ENCODE peak calls at places on chromosomes 11 and 22, in seven cellular contexts. Y, S, U, F, Z, B and H are unnamed samples. For H3K4me1, the result is how much of the 10 kb centered on the place peaks cover.

GRCh38 chr22:35904332-35904692 is 124.3 kb downstream of the RBFOX2 start:
- DNase-seq in U (no peak), Y (no peak), S (no peak), B (no peak), Z (no peak), F (no peak), H (no peak)

GRCh38 chr11:66914505-66914904 is 43.7 kb downstream of the PC start:
- DNase-seq in U (no peak), Z (no peak), S (no peak), B (no peak), Y (no peak), F (no peak), H (no peak)

GRCh38 chr11:86743223-86744118 is 56.9 kb upstream of the PRSS23 start:
- DNase-seq in F (no peak), Z (peak), B (no peak), Y (peak), U (no peak), S (peak), H (peak)

GRCh38 chr22:23752090-23752691 is 1.3 kb upstream of the ZNF70 start:
- DNase-seq in Z (no peak), Y (no peak), U (no peak), F (no peak), B (no peak), S (no peak), H (no peak)

GRCh38 chr11:33899383-33900037 is 7.6 kb upstream of the LMO2 start:
- DNase-seq in Y (peak), S (peak), B (peak), Z (peak), U (no peak), F (peak), H (peak)

GRCh38 chr11:75431533-75432525 is 1.2 kb downstream of the KLHL35 start:
- DNase-seq in F (no peak), U (no peak), Z (no peak), S (no peak), Y (no peak), B (peak), H (no peak)

GRCh38 chr11:36532908-36533601 is 23.0 kb upstream of the TRAF6 start:
- DNase-seq in F (no peak), B (no peak), S (peak), Z (no peak), Y (no peak), U (no peak), H (no peak)

GRCh38 chr11:130581631-130582030 is 133.2 kb downstream of the ADAMTS15 start:
- DNase-seq in B (no peak), Y (no peak), U (no peak), F (no peak), S (no peak), Z (peak), H (no peak)

GRCh38 chr22:37209140-37209845 is 3.0 kb downstream of the SSTR3 start:
- DNase-seq in Y (no peak), S (no peak), Z (no peak), U (no peak), F (no peak), B (no peak), H (no peak)

GRCh38 chr22:20671409-20672081 is 102.4 kb upstream of the SERPIND1 start:
- DNase-seq in B (no peak), Z (no peak), Y (no peak), U (no peak), F (no peak), S (no peak), H (no peak)

GRCh38 chr22:26330971-26331625 is 98.0 kb upstream of the ASPHD2 start:
- DNase-seq in Y (peak), U (peak), F (no peak), S (peak), Z (no peak), B (peak), H (no peak)

GRCh38 chr22:50071432-50072166 is 13.5 kb upstream of the TTLL8 start:
- DNase-seq in U (no peak), Y (no peak), B (no peak), Z (no peak), F (no peak), S (no peak), H (no peak)

GRCh38 chr22:36951746-36952145 is 38.3 kb downstream of the CSF2RB start:
- DNase-seq in B (no peak), Z (no peak), Y (no peak), U (no peak), F (no peak), S (no peak), H (no peak)

GRCh38 chr22:41302016-41302767 is 867 bp downstream of the ZC3H7B start:
- DNase-seq in Z (no peak), Y (no peak), B (peak), U (no peak), F (no peak), S (peak), H (no peak)

GRCh38 chr11:128468106-128468505 is 119.3 kb downstream of the ETS1 start:
- DNase-seq in Z (no peak), B (no peak), S (no peak), U (no peak), Y (no peak), F (no peak), H (no peak)

GRCh38 chr11:121352301-121352891 is 59.8 kb downstream of the SC5D start:
- DNase-seq in S (no peak), B (no peak), F (no peak), Y (no peak), U (no peak), Z (no peak), H (no peak)

GRCh38 chr11:63901660-63902059 is 15.3 kb downstream of the RCOR2 start:
- DNase-seq in U (no peak), F (no peak), Y (no peak), Z (no peak), S (no peak), B (no peak), H (no peak)

GRCh38 chr11:19347911-19348310 is 107.2 kb upstream of the E2F8 start:
- DNase-seq in B (peak), F (no peak), S (no peak), U (no peak), Y (no peak), Z (no peak), H (no peak)

GRCh38 chr11:6531267-6531752 is 34.2 kb downstream of the DNHD1 start:
- DNase-seq in S (peak), Z (peak), U (no peak), Y (peak), F (no peak), B (peak), H (no peak)

GRCh38 chr22:42879371-42880021 is 22.4 kb upstream of the ARFGAP3 start:
- DNase-seq in U (peak), Z (no peak), S (no peak), Y (no peak), F (no peak), B (no peak), H (no peak)

GRCh38 chr11:5242933-5243844 is 6.5 kb downstream of the HBG1 start:
- DNase-seq in Z (no peak), F (no peak), U (no peak), S (no peak), B (no peak), Y (no peak), H (no peak)

GRCh38 chr22:25475554-25476022 is 88.9 kb upstream of the GRK3 start:
- DNase-seq in S (no peak), B (no peak), U (no peak), Z (peak), F (no peak), Y (no peak), H (no peak)

GRCh38 chr11:47433991-47434786 is 8.0 kb upstream of the PSMC3 start:
- DNase-seq in B (no peak), Z (peak), F (no peak), Y (no peak), S (no peak), U (peak), H (no peak)

GRCh38 chr22:33538277-33538885 is 381.9 kb downstream of the LARGE1 start:
- DNase-seq in F (no peak), Z (no peak), B (no peak), U (no peak), S (no peak), Y (no peak), H (no peak)

GRCh38 chr11:119590651-119591308 is 138.2 kb downstream of the NECTIN1 start:
- DNase-seq in S (no peak), Y (no peak), U (no peak), Z (peak), F (no peak), B (peak), H (no peak)

GRCh38 chr11:130070109-130070828 is 575 bp downstream of the APLP2 start:
- DNase-seq in S (peak), Z (no peak), U (peak), Y (no peak), B (peak), F (peak), H (no peak)

GRCh38 chr11:93542753-93543246 is 391 bp downstream of the SMCO4 start:
- DNase-seq in Y (no peak), S (no peak), Z (no peak), F (no peak), U (peak), B (no peak), H (no peak)

GRCh38 chr11:115579181-115579825 is 75.1 kb upstream of the CADM1 start:
- DNase-seq in Y (no peak), S (no peak), U (no peak), Z (no peak), B (no peak), F (no peak), H (no peak)

GRCh38 chr22:27751277-27752070 is 50.1 kb downstream of the MN1 start:
- DNase-seq in F (peak), U (no peak), Z (no peak), Y (no peak), B (no peak), S (no peak), H (no peak)

GRCh38 chr11:71194702-71195101 is 57.7 kb downstream of the SHANK2 start:
- DNase-seq in U (no peak), S (no peak), F (no peak), Z (no peak), Y (no peak), B (no peak), H (no peak)

GRCh38 chr11:10715571-10715970 is 22.0 kb upstream of the IRAG1 start:
- DNase-seq in U (no peak), Y (no peak), F (no peak), S (no peak), Z (no peak), B (no peak), H (no peak)

GRCh38 chr11:125215205-125215565 is 50.6 kb downstream of the PKNOX2 start:
- DNase-seq in Y (no peak), F (no peak), Z (no peak), B (no peak), S (no peak), U (no peak), H (no peak)

GRCh38 chr22:20022231-20023069 is 1.5 kb downstream of the TANGO2 start:
- DNase-seq in B (no peak), Y (no peak), F (no peak), S (no peak), U (no peak), Z (no peak), H (no peak)

GRCh38 chr11:85694385-85694980 is 8.5 kb upstream of the CCDC89 start:
- DNase-seq in Z (peak), Y (peak), F (no peak), B (peak), S (peak), U (no peak), H (no peak)

GRCh38 chr11:117654856-117655255 is 142.2 kb downstream of the DSCAML1 start:
- DNase-seq in Z (no peak), F (no peak), U (no peak), B (no peak), S (no peak), Y (no peak), H (no peak)

GRCh38 chr11:9972917-9973504 is 309.1 kb downstream of the SWAP70 start:
- DNase-seq in Z (no peak), B (peak), Y (peak), S (peak), F (no peak), U (no peak), H (no peak)

GRCh38 chr22:46537946-46538815 is 761 bp upstream of the CELSR1 start:
- DNase-seq in F (no peak), Z (peak), U (no peak), S (peak), B (peak), Y (no peak), H (no peak)

GRCh38 chr11:70398834-70399680 is 728 bp downstream of the CTTN start:
- DNase-seq in Z (no peak), F (no peak), S (peak), U (peak), B (no peak), Y (no peak), H (no peak)

GRCh38 chr11:96242971-96243647 is 99.9 kb downstream of the MAML2 start:
- DNase-seq in F (peak), B (peak), Z (peak), U (peak), Y (peak), S (peak), H (peak)

GRCh38 chr11:65128182-65129145 is 5.9 kb downstream of the SYVN1 start:
- DNase-seq in B (no peak), S (no peak), F (no peak), Y (no peak), Z (no peak), U (no peak), H (no peak)

GRCh38 chr11:4094348-4095291 is at the start of gene RRM1:
- DNase-seq in U (peak), B (peak), S (peak), Y (peak), Z (peak), F (peak), H (peak)
- H3K4me1 ChIP-seq in U (under half), B (under half), S (under half), Y (under half), Z (under half), F (under half), H (under half)

GRCh38 chr11:46279393-46280099 is 2.1 kb downstream of the CREB3L1 start:
- DNase-seq in Y (no peak), S (no peak), Z (peak), F (no peak), B (peak), U (no peak), H (peak)

GRCh38 chr11:46277313-46277622 is 194 bp upstream of the CREB3L1 start:
- DNase-seq in S (peak), F (no peak), U (no peak), B (no peak), Y (no peak), Z (no peak), H (no peak)

GRCh38 chr11:46277623-46278386 is at the start of gene CREB3L1:
- DNase-seq in Z (no peak), F (peak), B (peak), Y (no peak), U (no peak), S (peak), H (no peak)

GRCh38 chr11:46275964-46276641 is 1.4 kb upstream of the CREB3L1 start:
- DNase-seq in S (no peak), F (peak), Z (no peak), B (no peak), U (no peak), Y (no peak), H (no peak)

DNA sequence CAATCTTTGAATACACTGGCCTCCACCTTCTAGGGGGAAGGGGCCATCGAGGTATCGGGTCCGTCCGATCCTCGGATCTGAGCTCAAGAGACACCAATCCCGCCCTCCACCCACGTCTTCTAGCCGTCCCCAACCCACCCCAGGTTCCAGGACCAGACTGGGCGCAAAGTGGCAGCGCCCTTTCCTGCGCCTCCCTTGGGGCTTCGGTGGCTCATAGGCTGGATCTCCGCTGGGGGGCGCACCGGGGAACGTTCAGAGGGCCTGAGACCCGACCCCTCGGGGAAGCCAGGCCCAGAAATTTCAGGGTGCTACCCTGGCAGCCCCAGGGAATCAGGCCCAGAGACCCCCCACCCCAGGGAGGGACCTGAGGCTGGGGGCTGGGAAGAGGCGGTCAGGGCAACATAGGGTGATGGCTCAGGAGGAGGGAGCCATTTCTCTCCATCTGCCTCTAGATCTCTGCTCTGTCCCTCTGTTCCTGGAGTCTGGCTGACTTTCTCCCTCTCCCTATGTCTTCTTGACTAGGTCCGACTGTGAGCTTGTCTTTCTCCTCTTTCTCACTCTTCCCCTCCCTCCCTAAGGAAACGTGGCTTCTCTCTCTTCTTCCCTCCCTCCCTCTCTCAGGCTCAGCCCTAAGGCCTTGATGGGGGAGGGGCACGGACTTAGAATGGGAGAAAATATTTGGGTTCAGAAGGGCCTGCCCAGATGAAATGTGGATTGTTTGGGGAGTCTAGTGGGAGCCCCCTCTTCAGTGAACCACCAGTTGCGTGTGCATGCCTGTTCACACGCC is 1.1 kb downstream of the CREB3L1 start:
- DNase-seq in Y (no peak), B (peak), U (no peak), Z (no peak), S (peak), F (peak), H (no peak)
- TF ChIP-seq CTCF in Y (no peak), B (peak), U (peak), Z (peak), S (peak), F (peak), H (peak)

GRCh38 chr11:45788887-45789286 is 16.1 kb upstream of the SLC35C1 start:
- DNase-seq in F (no peak), S (no peak), Z (no peak), Y (no peak), B (no peak), U (no peak), H (no peak)

GRCh38 chr11:45791524-45791923 is 13.4 kb upstream of the SLC35C1 start:
- DNase-seq in U (peak), F (no peak), S (no peak), Z (no peak), B (no peak), Y (no peak), H (no peak)

GRCh38 chr11:45786272-45786671 is 18.7 kb upstream of the SLC35C1 start:
- DNase-seq in Y (no peak), B (no peak), S (no peak), Z (no peak), F (no peak), U (no peak), H (no peak)
- H3K4me3 ChIP-seq in Y (no peak), B (no peak), S (no peak), Z (no peak), F (no peak), U (no peak), H (no peak)

GRCh38 chr22:29628982-29629381 is 25.5 kb downstream of the NF2 start:
- DNase-seq in Y (no peak), Z (no peak), B (no peak), S (no peak), U (no peak), F (no peak), H (no peak)

GRCh38 chr22:29629382-29630179 is 26.1 kb downstream of the NF2 start:
- DNase-seq in Z (no peak), S (no peak), B (no peak), Y (no peak), U (no peak), F (no peak), H (no peak)

GRCh38 chr22:29626497-29627195 is 23.2 kb downstream of the NF2 start:
- DNase-seq in F (no peak), U (no peak), Z (peak), B (no peak), Y (no peak), S (no peak), H (no peak)

GRCh38 chr22:29625090-29625825 is 21.8 kb downstream of the NF2 start:
- DNase-seq in Y (no peak), F (peak), Z (peak), B (peak), U (no peak), S (peak), H (peak)

DNA sequence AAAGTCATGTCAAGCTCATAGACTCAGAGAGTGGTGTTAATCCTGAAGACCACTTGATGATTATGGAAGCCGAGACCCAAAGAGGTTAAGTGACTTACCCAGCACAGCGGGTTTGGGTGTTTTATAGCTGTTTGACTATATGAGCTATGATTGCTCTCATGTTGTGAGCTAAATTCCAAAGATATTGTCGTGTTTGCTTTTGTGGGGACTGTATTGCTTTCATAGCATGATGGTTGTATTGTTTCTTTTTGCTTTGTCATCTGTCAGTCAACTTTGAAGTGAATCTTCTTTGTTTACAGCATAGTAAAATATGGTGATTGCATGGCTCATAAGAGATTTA is 23.7 kb downstream of the NF2 start:
- DNase-seq in Z (no peak), F (no peak), Y (no peak), U (no peak), S (no peak), B (no peak), H (no peak)
- H3K4me1 ChIP-seq in Z (half or more), F (half or more), Y (under half), U (under half), S (under half), B (under half), H (under half)

GRCh38 chr11:35363246-35364100 is 55.9 kb downstream of the SLC1A2 start:
- DNase-seq in Y (no peak), S (no peak), U (no peak), Z (no peak), B (no peak), F (no peak), H (peak)

GRCh38 chr11:35364101-35364780 is 55.1 kb downstream of the SLC1A2 start:
- DNase-seq in U (peak), B (peak), Y (peak), S (no peak), Z (peak), F (no peak), H (peak)

GRCh38 chr11:35365395-35365794 is 54.0 kb downstream of the SLC1A2 start:
- DNase-seq in F (no peak), Y (no peak), B (no peak), U (no peak), Z (no peak), S (no peak), H (no peak)

GRCh38 chr11:35360059-35360530 is 59.3 kb downstream of the SLC1A2 start:
- DNase-seq in Z (no peak), F (no peak), Y (no peak), S (no peak), B (no peak), U (peak), H (no peak)

GRCh38 chr11:35362571-35362980 is 56.8 kb downstream of the SLC1A2 start:
- DNase-seq in S (no peak), F (no peak), Z (no peak), Y (no peak), B (no peak), U (no peak), H (no peak)
- TF ChIP-seq CTCF in S (no peak), F (no peak), Z (no peak), Y (no peak), B (no peak), U (no peak), H (no peak)

DNA sequence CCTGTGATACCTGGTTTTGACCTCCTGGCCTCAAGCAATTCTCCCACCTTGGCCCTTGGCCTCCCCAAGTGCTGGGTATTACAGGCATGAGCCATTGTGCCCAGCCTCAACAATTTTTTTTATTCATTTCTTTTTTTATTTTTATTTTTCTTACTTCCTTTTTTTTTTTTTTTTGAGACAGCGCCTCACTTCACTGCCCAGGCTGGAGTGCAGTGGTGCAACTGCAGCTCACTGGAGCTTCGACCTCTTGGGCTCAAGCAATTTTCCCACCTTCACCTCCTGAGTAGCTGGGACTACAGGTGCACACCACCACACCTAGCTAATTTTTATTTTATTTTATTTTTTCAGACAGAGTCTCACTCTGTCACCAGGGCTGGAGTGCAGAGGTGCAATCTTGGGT is 25.5 kb upstream of the CECR2 start:
- DNase-seq in B (no peak), U (no peak), Y (no peak), F (no peak), S (no peak), Z (no peak), H (no peak)
- H3K4me3 ChIP-seq in B (no peak), U (no peak), Y (no peak), F (no peak), S (no peak), Z (no peak), H (no peak)

GRCh38 chr11:73493838-73494598 is 103.9 kb downstream of the FAM168A start:
- DNase-seq in F (no peak), Z (peak), S (peak), U (no peak), B (peak), Y (peak), H (no peak)
- H3K4me1 ChIP-seq in F (under half), Z (under half), S (under half), U (under half), B (under half), Y (under half), H (under half)

GRCh38 chr11:123247498-123247799 is 52.4 kb upstream of the CLMP start:
- DNase-seq in U (no peak), F (no peak), S (no peak), B (no peak), Z (no peak), Y (no peak), H (no peak)
- TF ChIP-seq CTCF in U (no peak), F (no peak), S (no peak), B (no peak), Z (no peak), Y (no peak), H (peak)